ENCODE peak calls at places on chromosomes 11 and 22, in five cellular contexts. One of them, this sample, is unnamed.

GRCh38 chr11:31160504-31161422 is 208.8 kb downstream of the DCDC1 start:
- DNase-seq in activated naive CD4-positive, alpha-beta T cell: no peak
- DNase-seq in iris pigment epithelial cell: peak; percentile 11
- DNase-seq in activated T-cell treated with anti-CD3 and anti-CD28 coated beads, Interleukin-2, amount 50 U/mL, for 72 hours: no peak
- DNase-seq in substantia nigra: no peak
- DNase-seq in this sample: peak; percentile 87

GRCh38 chr11:128157423-128158298 is 429.7 kb downstream of the ETS1 start:
- DNase-seq in activated naive CD4-positive, alpha-beta T cell: peak; percentile 10
- DNase-seq in iris pigment epithelial cell: peak; percentile 76
- DNase-seq in activated T-cell treated with anti-CD3 and anti-CD28 coated beads, Interleukin-2, amount 50 U/mL, for 72 hours: peak; percentile 74
- DNase-seq in substantia nigra: no peak
- DNase-seq in this sample: peak; percentile 75

GRCh38 chr22:48670747-48671146 is 1156.9 kb downstream of the BRD1 start:
- DNase-seq in activated naive CD4-positive, alpha-beta T cell: no peak
- DNase-seq in iris pigment epithelial cell: no peak
- DNase-seq in activated T-cell treated with anti-CD3 and anti-CD28 coated beads, Interleukin-2, amount 50 U/mL, for 72 hours: no peak
- DNase-seq in substantia nigra: no peak
- DNase-seq in this sample: no peak

GRCh38 chr11:108568183-108568858 is 25.2 kb downstream of the EXPH5 start:
- DNase-seq in activated naive CD4-positive, alpha-beta T cell: no peak
- DNase-seq in iris pigment epithelial cell: no peak
- DNase-seq in activated T-cell treated with anti-CD3 and anti-CD28 coated beads, Interleukin-2, amount 50 U/mL, for 72 hours: no peak
- DNase-seq in substantia nigra: no peak
- DNase-seq in this sample: no peak

GRCh38 chr11:61345170-61345610 is 12.2 kb downstream of the TKFC start:
- DNase-seq in activated naive CD4-positive, alpha-beta T cell: no peak
- DNase-seq in iris pigment epithelial cell: no peak
- DNase-seq in activated T-cell treated with anti-CD3 and anti-CD28 coated beads, Interleukin-2, amount 50 U/mL, for 72 hours: no peak
- DNase-seq in substantia nigra: no peak
- DNase-seq in this sample: no peak

GRCh38 chr11:61955416-61956135 is 5.4 kb downstream of the BEST1 start:
- DNase-seq in activated naive CD4-positive, alpha-beta T cell: no peak
- DNase-seq in iris pigment epithelial cell: peak; percentile 46
- DNase-seq in activated T-cell treated with anti-CD3 and anti-CD28 coated beads, Interleukin-2, amount 50 U/mL, for 72 hours: peak; percentile 49
- DNase-seq in substantia nigra: no peak
- DNase-seq in this sample: no peak

GRCh38 chr22:32249231-32249630 is 5.9 kb downstream of the SLC5A4 start:
- DNase-seq in activated naive CD4-positive, alpha-beta T cell: no peak
- DNase-seq in iris pigment epithelial cell: no peak
- DNase-seq in activated T-cell treated with anti-CD3 and anti-CD28 coated beads, Interleukin-2, amount 50 U/mL, for 72 hours: no peak
- DNase-seq in substantia nigra: no peak
- DNase-seq in this sample: no peak

GRCh38 chr22:30945653-30946052 is 22.9 kb downstream of the MORC2 start:
- DNase-seq in activated naive CD4-positive, alpha-beta T cell: no peak
- DNase-seq in iris pigment epithelial cell: no peak
- DNase-seq in activated T-cell treated with anti-CD3 and anti-CD28 coated beads, Interleukin-2, amount 50 U/mL, for 72 hours: no peak
- DNase-seq in substantia nigra: no peak
- DNase-seq in this sample: no peak

GRCh38 chr11:56783448-56784041 is 35.0 kb upstream of the OR9G4 start:
- DNase-seq in activated naive CD4-positive, alpha-beta T cell: no peak
- DNase-seq in iris pigment epithelial cell: peak; percentile 60
- DNase-seq in activated T-cell treated with anti-CD3 and anti-CD28 coated beads, Interleukin-2, amount 50 U/mL, for 72 hours: no peak
- DNase-seq in substantia nigra: no peak
- DNase-seq in this sample: peak; percentile 50

GRCh38 chr22:17749605-17750395 is 24.5 kb downstream of the BID start:
- DNase-seq in activated naive CD4-positive, alpha-beta T cell: no peak
- DNase-seq in iris pigment epithelial cell: no peak
- DNase-seq in activated T-cell treated with anti-CD3 and anti-CD28 coated beads, Interleukin-2, amount 50 U/mL, for 72 hours: no peak
- DNase-seq in substantia nigra: no peak
- DNase-seq in this sample: no peak

GRCh38 chr11:13940611-13941256 is 21.8 kb upstream of the SPON1 start:
- DNase-seq in activated naive CD4-positive, alpha-beta T cell: no peak
- DNase-seq in iris pigment epithelial cell: no peak
- DNase-seq in activated T-cell treated with anti-CD3 and anti-CD28 coated beads, Interleukin-2, amount 50 U/mL, for 72 hours: no peak
- DNase-seq in substantia nigra: no peak
- DNase-seq in this sample: no peak

GRCh38 chr22:38631724-38632123 is 24.5 kb downstream of the FAM227A start:
- DNase-seq in activated naive CD4-positive, alpha-beta T cell: no peak
- DNase-seq in iris pigment epithelial cell: no peak
- DNase-seq in activated T-cell treated with anti-CD3 and anti-CD28 coated beads, Interleukin-2, amount 50 U/mL, for 72 hours: no peak
- DNase-seq in substantia nigra: no peak
- DNase-seq in this sample: no peak

GRCh38 chr11:66725646-66726045 is 3.4 kb downstream of the SPTBN2 start:
- DNase-seq in activated naive CD4-positive, alpha-beta T cell: no peak
- DNase-seq in iris pigment epithelial cell: peak; percentile 28
- DNase-seq in activated T-cell treated with anti-CD3 and anti-CD28 coated beads, Interleukin-2, amount 50 U/mL, for 72 hours: no peak
- DNase-seq in substantia nigra: no peak
- DNase-seq in this sample: no peak

GRCh38 chr11:69371731-69372588 is 78.0 kb downstream of the MYEOV start:
- DNase-seq in activated naive CD4-positive, alpha-beta T cell: no peak
- DNase-seq in iris pigment epithelial cell: no peak
- DNase-seq in activated T-cell treated with anti-CD3 and anti-CD28 coated beads, Interleukin-2, amount 50 U/mL, for 72 hours: no peak
- DNase-seq in substantia nigra: no peak
- DNase-seq in this sample: no peak

GRCh38 chr22:33476716-33477115 is 418.5 kb upstream of the SYN3 start:
- DNase-seq in activated naive CD4-positive, alpha-beta T cell: no peak
- DNase-seq in iris pigment epithelial cell: no peak
- DNase-seq in activated T-cell treated with anti-CD3 and anti-CD28 coated beads, Interleukin-2, amount 50 U/mL, for 72 hours: no peak
- DNase-seq in substantia nigra: no peak
- DNase-seq in this sample: no peak

GRCh38 chr11:28770806-28771205 is 662.6 kb downstream of the METTL15 start:
- DNase-seq in activated naive CD4-positive, alpha-beta T cell: no peak
- DNase-seq in iris pigment epithelial cell: peak; percentile 49
- DNase-seq in activated T-cell treated with anti-CD3 and anti-CD28 coated beads, Interleukin-2, amount 50 U/mL, for 72 hours: no peak
- DNase-seq in substantia nigra: no peak
- DNase-seq in this sample: no peak

GRCh38 chr11:71936825-71937224 is 8.0 kb downstream of the RNF121 start:
- DNase-seq in activated naive CD4-positive, alpha-beta T cell: no peak
- DNase-seq in iris pigment epithelial cell: peak; percentile 76
- DNase-seq in activated T-cell treated with anti-CD3 and anti-CD28 coated beads, Interleukin-2, amount 50 U/mL, for 72 hours: no peak
- DNase-seq in substantia nigra: no peak
- DNase-seq in this sample: no peak

GRCh38 chr11:100269511-100269910 is 417.6 kb upstream of the ARHGAP42 start:
- DNase-seq in activated naive CD4-positive, alpha-beta T cell: no peak
- DNase-seq in iris pigment epithelial cell: no peak
- DNase-seq in activated T-cell treated with anti-CD3 and anti-CD28 coated beads, Interleukin-2, amount 50 U/mL, for 72 hours: no peak
- DNase-seq in substantia nigra: no peak
- DNase-seq in this sample: no peak

GRCh38 chr11:44680982-44681597 is 45.7 kb upstream of the TSPAN18 start:
- DNase-seq in activated naive CD4-positive, alpha-beta T cell: peak; percentile 15
- DNase-seq in iris pigment epithelial cell: peak; percentile 10
- DNase-seq in activated T-cell treated with anti-CD3 and anti-CD28 coated beads, Interleukin-2, amount 50 U/mL, for 72 hours: peak; percentile 50
- DNase-seq in substantia nigra: no peak
- DNase-seq in this sample: no peak

GRCh38 chr11:121829159-121829643 is 286.8 kb downstream of the BLID start:
- DNase-seq in activated naive CD4-positive, alpha-beta T cell: no peak
- DNase-seq in iris pigment epithelial cell: peak; percentile 99
- DNase-seq in activated T-cell treated with anti-CD3 and anti-CD28 coated beads, Interleukin-2, amount 50 U/mL, for 72 hours: peak; percentile 12
- DNase-seq in substantia nigra: no peak
- DNase-seq in this sample: no peak

GRCh38 chr22:39254789-39255298 is 10.1 kb upstream of the PDGFB start:
- DNase-seq in activated naive CD4-positive, alpha-beta T cell: no peak
- DNase-seq in iris pigment epithelial cell: peak; percentile 77
- DNase-seq in activated T-cell treated with anti-CD3 and anti-CD28 coated beads, Interleukin-2, amount 50 U/mL, for 72 hours: peak; percentile 74
- DNase-seq in substantia nigra: no peak
- DNase-seq in this sample: no peak

GRCh38 chr11:44645832-44646231 is 80.4 kb downstream of the CD82 start:
- DNase-seq in activated naive CD4-positive, alpha-beta T cell: no peak
- DNase-seq in iris pigment epithelial cell: no peak
- DNase-seq in activated T-cell treated with anti-CD3 and anti-CD28 coated beads, Interleukin-2, amount 50 U/mL, for 72 hours: no peak
- DNase-seq in substantia nigra: no peak
- DNase-seq in this sample: no peak

GRCh38 chr22:37186228-37186996 is 1.6 kb downstream of the C1QTNF6 start:
- DNase-seq in activated naive CD4-positive, alpha-beta T cell: no peak
- DNase-seq in iris pigment epithelial cell: peak; percentile 88
- DNase-seq in activated T-cell treated with anti-CD3 and anti-CD28 coated beads, Interleukin-2, amount 50 U/mL, for 72 hours: peak; percentile 46
- DNase-seq in substantia nigra: no peak
- DNase-seq in this sample: no peak

GRCh38 chr11:128405693-128406364 is 181.5 kb downstream of the ETS1 start:
- DNase-seq in activated naive CD4-positive, alpha-beta T cell: no peak
- DNase-seq in iris pigment epithelial cell: no peak
- DNase-seq in activated T-cell treated with anti-CD3 and anti-CD28 coated beads, Interleukin-2, amount 50 U/mL, for 72 hours: no peak
- DNase-seq in substantia nigra: no peak
- DNase-seq in this sample: no peak

GRCh38 chr11:68032997-68033707 is 2.7 kb downstream of the NDUFS8 start:
- DNase-seq in activated naive CD4-positive, alpha-beta T cell: no peak
- DNase-seq in iris pigment epithelial cell: no peak
- DNase-seq in activated T-cell treated with anti-CD3 and anti-CD28 coated beads, Interleukin-2, amount 50 U/mL, for 72 hours: no peak
- DNase-seq in substantia nigra: no peak
- DNase-seq in this sample: no peak

GRCh38 chr22:17788528-17789378 is 14.5 kb upstream of the BID start:
- DNase-seq in activated naive CD4-positive, alpha-beta T cell: no peak
- DNase-seq in iris pigment epithelial cell: no peak
- DNase-seq in activated T-cell treated with anti-CD3 and anti-CD28 coated beads, Interleukin-2, amount 50 U/mL, for 72 hours: no peak
- DNase-seq in substantia nigra: no peak
- DNase-seq in this sample: no peak

GRCh38 chr22:46354993-46355305 is 19.4 kb downstream of the TRMU start:
- DNase-seq in activated naive CD4-positive, alpha-beta T cell: no peak
- DNase-seq in iris pigment epithelial cell: no peak
- DNase-seq in activated T-cell treated with anti-CD3 and anti-CD28 coated beads, Interleukin-2, amount 50 U/mL, for 72 hours: no peak
- DNase-seq in substantia nigra: no peak
- DNase-seq in this sample: no peak

GRCh38 chr22:43777204-43777671 is 34.9 kb downstream of the EFCAB6 start:
- DNase-seq in activated naive CD4-positive, alpha-beta T cell: no peak
- DNase-seq in iris pigment epithelial cell: peak; percentile 65
- DNase-seq in activated T-cell treated with anti-CD3 and anti-CD28 coated beads, Interleukin-2, amount 50 U/mL, for 72 hours: no peak
- DNase-seq in substantia nigra: no peak
- DNase-seq in this sample: no peak

GRCh38 chr22:29330753-29331152 is 15.3 kb upstream of the RASL10A start:
- DNase-seq in activated naive CD4-positive, alpha-beta T cell: no peak
- DNase-seq in iris pigment epithelial cell: peak; percentile 74
- DNase-seq in activated T-cell treated with anti-CD3 and anti-CD28 coated beads, Interleukin-2, amount 50 U/mL, for 72 hours: no peak
- DNase-seq in substantia nigra: no peak
- DNase-seq in this sample: no peak

GRCh38 chr11:20609727-20610707 is 10.6 kb downstream of the SLC6A5 start:
- DNase-seq in activated naive CD4-positive, alpha-beta T cell: peak; percentile 21
- DNase-seq in iris pigment epithelial cell: peak; percentile 69
- DNase-seq in activated T-cell treated with anti-CD3 and anti-CD28 coated beads, Interleukin-2, amount 50 U/mL, for 72 hours: peak; percentile 76
- DNase-seq in substantia nigra: peak; percentile 7
- DNase-seq in this sample: peak; percentile 91

This sample was measured in NCI-H748 treated with DMSO at 0.1 percent for 48 hours.